ENCODE peak calls at places on chromosomes 4 and X, in eight cellular contexts. One of them, this sample, is unnamed.

GRCh38 chr4:141248029-141248428 is 27.3 kb downstream of the ZNF330 start:
- DNase-seq in A549: no peak
- DNase-seq in left ventricle myocardium inferior: no peak
- DNase-seq in immature natural killer cell: no peak
- DNase-seq in COR-L47: no peak
- DNase-seq in AG10803: peak; percentile 83
- DNase-seq in stimulated activated CD4-positive, alpha-beta T cell treated with anti-CD3 and anti-CD28 coated beads, Interleukin-2, amount 100 ng/mL, for 24 hours: no peak
- DNase-seq in cardiac muscle cell: peak; percentile 85
- DNase-seq in this sample: no peak

GRCh38 chrX:68196939-68197791 is 236.1 kb downstream of the OPHN1 start:
- DNase-seq in A549: peak; percentile 40
- DNase-seq in left ventricle myocardium inferior: no peak
- DNase-seq in immature natural killer cell: peak; percentile 53
- DNase-seq in COR-L47: peak; percentile 10
- DNase-seq in AG10803: peak; percentile 38
- DNase-seq in stimulated activated CD4-positive, alpha-beta T cell treated with anti-CD3 and anti-CD28 coated beads, Interleukin-2, amount 100 ng/mL, for 24 hours: peak; percentile 16
- DNase-seq in cardiac muscle cell: peak; percentile 63
- DNase-seq in this sample: peak; percentile 70

GRCh38 chrX:149470960-149471359 is 34.1 kb downstream of the IDS start:
- DNase-seq in A549: peak; percentile 68
- DNase-seq in left ventricle myocardium inferior: peak; percentile 75
- DNase-seq in immature natural killer cell: peak; percentile 52
- DNase-seq in COR-L47: peak; percentile 42
- DNase-seq in AG10803: peak; percentile 56
- DNase-seq in stimulated activated CD4-positive, alpha-beta T cell treated with anti-CD3 and anti-CD28 coated beads, Interleukin-2, amount 100 ng/mL, for 24 hours: peak; percentile 69
- DNase-seq in cardiac muscle cell: peak; percentile 68
- DNase-seq in this sample: peak; percentile 72

GRCh38 chrX:2589186-2590020 is 88.6 kb upstream of the DHRSX start:
- DNase-seq in A549: no peak
- DNase-seq in left ventricle myocardium inferior: no peak
- DNase-seq in immature natural killer cell: no peak
- DNase-seq in COR-L47: no peak
- DNase-seq in AG10803: peak; percentile 66
- DNase-seq in stimulated activated CD4-positive, alpha-beta T cell treated with anti-CD3 and anti-CD28 coated beads, Interleukin-2, amount 100 ng/mL, for 24 hours: no peak
- DNase-seq in cardiac muscle cell: no peak
- DNase-seq in this sample: peak; percentile 29

GRCh38 chr4:108166441-108167315 is 2.1 kb downstream of the LEF1 start:
- DNase-seq in A549: no peak
- DNase-seq in left ventricle myocardium inferior: no peak
- DNase-seq in immature natural killer cell: peak; percentile 36
- DNase-seq in COR-L47: no peak
- DNase-seq in AG10803: no peak
- DNase-seq in stimulated activated CD4-positive, alpha-beta T cell treated with anti-CD3 and anti-CD28 coated beads, Interleukin-2, amount 100 ng/mL, for 24 hours: peak; percentile 72
- DNase-seq in cardiac muscle cell: no peak
- DNase-seq in this sample: no peak

GRCh38 chr4:1470816-1471442 is 64.7 kb upstream of the NKX1-1 start:
- DNase-seq in A549: no peak
- DNase-seq in left ventricle myocardium inferior: no peak
- DNase-seq in immature natural killer cell: no peak
- DNase-seq in COR-L47: no peak
- DNase-seq in AG10803: no peak
- DNase-seq in stimulated activated CD4-positive, alpha-beta T cell treated with anti-CD3 and anti-CD28 coated beads, Interleukin-2, amount 100 ng/mL, for 24 hours: no peak
- DNase-seq in cardiac muscle cell: no peak
- DNase-seq in this sample: no peak

GRCh38 chr4:144820706-144821105 is 174.8 kb downstream of the HHIP start:
- DNase-seq in A549: no peak
- DNase-seq in left ventricle myocardium inferior: no peak
- DNase-seq in immature natural killer cell: no peak
- DNase-seq in COR-L47: no peak
- DNase-seq in AG10803: peak; percentile 80
- DNase-seq in stimulated activated CD4-positive, alpha-beta T cell treated with anti-CD3 and anti-CD28 coated beads, Interleukin-2, amount 100 ng/mL, for 24 hours: no peak
- DNase-seq in cardiac muscle cell: peak; percentile 84
- DNase-seq in this sample: no peak

GRCh38 chr4:6290769-6291547 is 21.3 kb downstream of the WFS1 start:
- DNase-seq in A549: no peak
- DNase-seq in left ventricle myocardium inferior: no peak
- DNase-seq in immature natural killer cell: no peak
- DNase-seq in COR-L47: no peak
- DNase-seq in AG10803: no peak
- DNase-seq in stimulated activated CD4-positive, alpha-beta T cell treated with anti-CD3 and anti-CD28 coated beads, Interleukin-2, amount 100 ng/mL, for 24 hours: no peak
- DNase-seq in cardiac muscle cell: no peak
- DNase-seq in this sample: no peak

GRCh38 chr4:54930226-54930625 is 195.2 kb downstream of the KDR start:
- DNase-seq in A549: no peak
- DNase-seq in left ventricle myocardium inferior: no peak
- DNase-seq in immature natural killer cell: no peak
- DNase-seq in COR-L47: no peak
- DNase-seq in AG10803: peak; percentile 76
- DNase-seq in stimulated activated CD4-positive, alpha-beta T cell treated with anti-CD3 and anti-CD28 coated beads, Interleukin-2, amount 100 ng/mL, for 24 hours: no peak
- DNase-seq in cardiac muscle cell: peak; percentile 77
- DNase-seq in this sample: peak; percentile 1

GRCh38 chr4:5930456-5930855 is 37.6 kb upstream of the CRMP1 start:
- DNase-seq in A549: no peak
- DNase-seq in left ventricle myocardium inferior: no peak
- DNase-seq in immature natural killer cell: no peak
- DNase-seq in COR-L47: no peak
- DNase-seq in AG10803: no peak
- DNase-seq in stimulated activated CD4-positive, alpha-beta T cell treated with anti-CD3 and anti-CD28 coated beads, Interleukin-2, amount 100 ng/mL, for 24 hours: no peak
- DNase-seq in cardiac muscle cell: no peak
- DNase-seq in this sample: no peak

GRCh38 chr4:182978152-182978827 is 61.1 kb upstream of the DCTD start:
- DNase-seq in A549: no peak
- DNase-seq in left ventricle myocardium inferior: no peak
- DNase-seq in immature natural killer cell: no peak
- DNase-seq in COR-L47: no peak
- DNase-seq in AG10803: peak; percentile 28
- DNase-seq in stimulated activated CD4-positive, alpha-beta T cell treated with anti-CD3 and anti-CD28 coated beads, Interleukin-2, amount 100 ng/mL, for 24 hours: no peak
- DNase-seq in cardiac muscle cell: peak; percentile 57
- DNase-seq in this sample: peak; percentile 63

GRCh38 chr4:76053730-76054129 is 17.9 kb upstream of the CXCL11 start:
- DNase-seq in A549: no peak
- DNase-seq in left ventricle myocardium inferior: no peak
- DNase-seq in immature natural killer cell: no peak
- DNase-seq in COR-L47: no peak
- DNase-seq in AG10803: no peak
- DNase-seq in stimulated activated CD4-positive, alpha-beta T cell treated with anti-CD3 and anti-CD28 coated beads, Interleukin-2, amount 100 ng/mL, for 24 hours: no peak
- DNase-seq in cardiac muscle cell: peak; percentile 54
- DNase-seq in this sample: no peak

GRCh38 chr4:101127176-101127790 is 220.0 kb downstream of the PPP3CA start:
- DNase-seq in A549: no peak
- DNase-seq in left ventricle myocardium inferior: no peak
- DNase-seq in immature natural killer cell: no peak
- DNase-seq in COR-L47: no peak
- DNase-seq in AG10803: no peak
- DNase-seq in stimulated activated CD4-positive, alpha-beta T cell treated with anti-CD3 and anti-CD28 coated beads, Interleukin-2, amount 100 ng/mL, for 24 hours: no peak
- DNase-seq in cardiac muscle cell: no peak
- DNase-seq in this sample: peak; percentile 61

GRCh38 chrX:48919947-48920712 is 1.3 kb upstream of the PIM2 start:
- DNase-seq in A549: no peak
- DNase-seq in left ventricle myocardium inferior: no peak
- DNase-seq in immature natural killer cell: peak; percentile 49
- DNase-seq in COR-L47: no peak
- DNase-seq in AG10803: no peak
- DNase-seq in stimulated activated CD4-positive, alpha-beta T cell treated with anti-CD3 and anti-CD28 coated beads, Interleukin-2, amount 100 ng/mL, for 24 hours: peak; percentile 37
- DNase-seq in cardiac muscle cell: no peak
- DNase-seq in this sample: no peak

GRCh38 chr4:18390655-18391369 is 369.3 kb upstream of the LCORL start:
- DNase-seq in A549: no peak
- DNase-seq in left ventricle myocardium inferior: no peak
- DNase-seq in immature natural killer cell: no peak
- DNase-seq in COR-L47: no peak
- DNase-seq in AG10803: peak; percentile 3
- DNase-seq in stimulated activated CD4-positive, alpha-beta T cell treated with anti-CD3 and anti-CD28 coated beads, Interleukin-2, amount 100 ng/mL, for 24 hours: no peak
- DNase-seq in cardiac muscle cell: no peak
- DNase-seq in this sample: peak; percentile 84

GRCh38 chrX:111100191-111100590 is 4.2 kb downstream of the PAK3 start:
- DNase-seq in A549: peak; percentile 72
- DNase-seq in left ventricle myocardium inferior: no peak
- DNase-seq in immature natural killer cell: peak; percentile 25
- DNase-seq in COR-L47: peak; percentile 10
- DNase-seq in AG10803: peak; percentile 37
- DNase-seq in stimulated activated CD4-positive, alpha-beta T cell treated with anti-CD3 and anti-CD28 coated beads, Interleukin-2, amount 100 ng/mL, for 24 hours: no peak
- DNase-seq in cardiac muscle cell: peak; percentile 46
- DNase-seq in this sample: peak; percentile 47

GRCh38 chrX:79281775-79282174 is 85.4 kb downstream of the ITM2A start:
- DNase-seq in A549: no peak
- DNase-seq in left ventricle myocardium inferior: no peak
- DNase-seq in immature natural killer cell: no peak
- DNase-seq in COR-L47: no peak
- DNase-seq in AG10803: no peak
- DNase-seq in stimulated activated CD4-positive, alpha-beta T cell treated with anti-CD3 and anti-CD28 coated beads, Interleukin-2, amount 100 ng/mL, for 24 hours: no peak
- DNase-seq in cardiac muscle cell: no peak
- DNase-seq in this sample: no peak

GRCh38 chrX:320126-320783 is 1.7 kb upstream of the GTPBP6 start:
- DNase-seq in A549: no peak
- DNase-seq in left ventricle myocardium inferior: peak; percentile 28
- DNase-seq in immature natural killer cell: no peak
- DNase-seq in COR-L47: no peak
- DNase-seq in AG10803: no peak
- DNase-seq in stimulated activated CD4-positive, alpha-beta T cell treated with anti-CD3 and anti-CD28 coated beads, Interleukin-2, amount 100 ng/mL, for 24 hours: no peak
- DNase-seq in cardiac muscle cell: peak; percentile 40
- DNase-seq in this sample: peak; percentile 23

GRCh38 chr4:189021831-189022230 is 882.6 kb downstream of the TRIML1 start:
- DNase-seq in A549: no peak
- DNase-seq in left ventricle myocardium inferior: no peak
- DNase-seq in immature natural killer cell: no peak
- DNase-seq in COR-L47: no peak
- DNase-seq in AG10803: peak; percentile 29
- DNase-seq in stimulated activated CD4-positive, alpha-beta T cell treated with anti-CD3 and anti-CD28 coated beads, Interleukin-2, amount 100 ng/mL, for 24 hours: no peak
- DNase-seq in cardiac muscle cell: peak; percentile 1
- DNase-seq in this sample: peak; percentile 50

GRCh38 chr4:8735236-8736082 is 136.2 kb downstream of the HMX1 start:
- DNase-seq in A549: no peak
- DNase-seq in left ventricle myocardium inferior: no peak
- DNase-seq in immature natural killer cell: no peak
- DNase-seq in COR-L47: no peak
- DNase-seq in AG10803: no peak
- DNase-seq in stimulated activated CD4-positive, alpha-beta T cell treated with anti-CD3 and anti-CD28 coated beads, Interleukin-2, amount 100 ng/mL, for 24 hours: no peak
- DNase-seq in cardiac muscle cell: no peak
- DNase-seq in this sample: no peak

GRCh38 chrX:1400731-1401471 is 9.0 kb upstream of the SLC25A6 start:
- DNase-seq in A549: no peak
- DNase-seq in left ventricle myocardium inferior: peak; percentile 10
- DNase-seq in immature natural killer cell: no peak
- DNase-seq in COR-L47: no peak
- DNase-seq in AG10803: no peak
- DNase-seq in stimulated activated CD4-positive, alpha-beta T cell treated with anti-CD3 and anti-CD28 coated beads, Interleukin-2, amount 100 ng/mL, for 24 hours: no peak
- DNase-seq in cardiac muscle cell: no peak
- DNase-seq in this sample: no peak

GRCh38 chr4:88610771-88611170 is 18.5 kb downstream of the HERC3 start:
- DNase-seq in A549: no peak
- DNase-seq in left ventricle myocardium inferior: peak; percentile 63
- DNase-seq in immature natural killer cell: no peak
- DNase-seq in COR-L47: no peak
- DNase-seq in AG10803: peak; percentile 94
- DNase-seq in stimulated activated CD4-positive, alpha-beta T cell treated with anti-CD3 and anti-CD28 coated beads, Interleukin-2, amount 100 ng/mL, for 24 hours: no peak
- DNase-seq in cardiac muscle cell: peak; percentile 47
- DNase-seq in this sample: peak; percentile 92

GRCh38 chr4:15010038-15010585 is 7.8 kb downstream of the CPEB2 start:
- DNase-seq in A549: no peak
- DNase-seq in left ventricle myocardium inferior: no peak
- DNase-seq in immature natural killer cell: no peak
- DNase-seq in COR-L47: no peak
- DNase-seq in AG10803: no peak
- DNase-seq in stimulated activated CD4-positive, alpha-beta T cell treated with anti-CD3 and anti-CD28 coated beads, Interleukin-2, amount 100 ng/mL, for 24 hours: no peak
- DNase-seq in cardiac muscle cell: no peak
- DNase-seq in this sample: no peak

GRCh38 chrX:129781134-129782014 is 1.6 kb downstream of the SASH3 start:
- DNase-seq in A549: no peak
- DNase-seq in left ventricle myocardium inferior: no peak
- DNase-seq in immature natural killer cell: peak; percentile 94
- DNase-seq in COR-L47: no peak
- DNase-seq in AG10803: no peak
- DNase-seq in stimulated activated CD4-positive, alpha-beta T cell treated with anti-CD3 and anti-CD28 coated beads, Interleukin-2, amount 100 ng/mL, for 24 hours: peak; percentile 80
- DNase-seq in cardiac muscle cell: no peak
- DNase-seq in this sample: no peak

GRCh38 chrX:107730298-107730655 is 45.3 kb downstream of the TSC22D3 start:
- DNase-seq in A549: no peak
- DNase-seq in left ventricle myocardium inferior: no peak
- DNase-seq in immature natural killer cell: no peak
- DNase-seq in COR-L47: no peak
- DNase-seq in AG10803: no peak
- DNase-seq in stimulated activated CD4-positive, alpha-beta T cell treated with anti-CD3 and anti-CD28 coated beads, Interleukin-2, amount 100 ng/mL, for 24 hours: no peak
- DNase-seq in cardiac muscle cell: no peak
- DNase-seq in this sample: no peak

GRCh38 chr4:1584498-1584897 is 99.6 kb downstream of the FAM53A start:
- DNase-seq in A549: no peak
- DNase-seq in left ventricle myocardium inferior: no peak
- DNase-seq in immature natural killer cell: no peak
- DNase-seq in COR-L47: no peak
- DNase-seq in AG10803: no peak
- DNase-seq in stimulated activated CD4-positive, alpha-beta T cell treated with anti-CD3 and anti-CD28 coated beads, Interleukin-2, amount 100 ng/mL, for 24 hours: no peak
- DNase-seq in cardiac muscle cell: no peak
- DNase-seq in this sample: no peak

GRCh38 chr4:139841464-139842195 is 176.0 kb downstream of the MGST2 start:
- DNase-seq in A549: no peak
- DNase-seq in left ventricle myocardium inferior: no peak
- DNase-seq in immature natural killer cell: peak; percentile 77
- DNase-seq in COR-L47: peak; percentile 90
- DNase-seq in AG10803: no peak
- DNase-seq in stimulated activated CD4-positive, alpha-beta T cell treated with anti-CD3 and anti-CD28 coated beads, Interleukin-2, amount 100 ng/mL, for 24 hours: no peak
- DNase-seq in cardiac muscle cell: no peak
- DNase-seq in this sample: no peak

GRCh38 chrX:118976599-118977340 is 2.4 kb downstream of the LONRF3 start:
- DNase-seq in A549: peak; percentile 61
- DNase-seq in left ventricle myocardium inferior: peak; percentile 27
- DNase-seq in immature natural killer cell: peak; percentile 46
- DNase-seq in COR-L47: peak; percentile 27
- DNase-seq in AG10803: no peak
- DNase-seq in stimulated activated CD4-positive, alpha-beta T cell treated with anti-CD3 and anti-CD28 coated beads, Interleukin-2, amount 100 ng/mL, for 24 hours: peak; percentile 23
- DNase-seq in cardiac muscle cell: peak; percentile 16
- DNase-seq in this sample: peak; percentile 78

GRCh38 chr4:35684755-35685154 is 559.6 kb downstream of the ARAP2 start:
- DNase-seq in A549: no peak
- DNase-seq in left ventricle myocardium inferior: no peak
- DNase-seq in immature natural killer cell: no peak
- DNase-seq in COR-L47: no peak
- DNase-seq in AG10803: no peak
- DNase-seq in stimulated activated CD4-positive, alpha-beta T cell treated with anti-CD3 and anti-CD28 coated beads, Interleukin-2, amount 100 ng/mL, for 24 hours: no peak
- DNase-seq in cardiac muscle cell: no peak
- DNase-seq in this sample: no peak

GRCh38 chr4:40305329-40306193 is 29.6 kb upstream of the CHRNA9 start:
- DNase-seq in A549: no peak
- DNase-seq in left ventricle myocardium inferior: no peak
- DNase-seq in immature natural killer cell: peak; percentile 79
- DNase-seq in COR-L47: no peak
- DNase-seq in AG10803: no peak
- DNase-seq in stimulated activated CD4-positive, alpha-beta T cell treated with anti-CD3 and anti-CD28 coated beads, Interleukin-2, amount 100 ng/mL, for 24 hours: peak; percentile 64
- DNase-seq in cardiac muscle cell: no peak
- DNase-seq in this sample: no peak

GRCh38 chr4:49044270-49044669 is 58.2 kb downstream of the CWH43 start:
- DNase-seq in A549: no peak
- DNase-seq in left ventricle myocardium inferior: no peak
- DNase-seq in immature natural killer cell: no peak
- DNase-seq in COR-L47: peak; percentile 70
- DNase-seq in AG10803: no peak
- DNase-seq in stimulated activated CD4-positive, alpha-beta T cell treated with anti-CD3 and anti-CD28 coated beads, Interleukin-2, amount 100 ng/mL, for 24 hours: no peak
- DNase-seq in cardiac muscle cell: no peak
- DNase-seq in this sample: peak; percentile 10

GRCh38 chrX:148298737-148299136 is 201.7 kb upstream of the AFF2 start:
- DNase-seq in A549: no peak
- DNase-seq in left ventricle myocardium inferior: no peak
- DNase-seq in immature natural killer cell: no peak
- DNase-seq in COR-L47: no peak
- DNase-seq in AG10803: peak; percentile 56
- DNase-seq in stimulated activated CD4-positive, alpha-beta T cell treated with anti-CD3 and anti-CD28 coated beads, Interleukin-2, amount 100 ng/mL, for 24 hours: no peak
- DNase-seq in cardiac muscle cell: no peak
- DNase-seq in this sample: peak; percentile 45

GRCh38 chrX:9520211-9520590 is 55.3 kb downstream of the TBL1X start:
- DNase-seq in A549: no peak
- DNase-seq in left ventricle myocardium inferior: no peak
- DNase-seq in immature natural killer cell: no peak
- DNase-seq in COR-L47: no peak
- DNase-seq in AG10803: no peak
- DNase-seq in stimulated activated CD4-positive, alpha-beta T cell treated with anti-CD3 and anti-CD28 coated beads, Interleukin-2, amount 100 ng/mL, for 24 hours: no peak
- DNase-seq in cardiac muscle cell: no peak
- DNase-seq in this sample: no peak

GRCh38 chrX:135531813-135532212 is 11.4 kb downstream of the INTS6L start:
- DNase-seq in A549: no peak
- DNase-seq in left ventricle myocardium inferior: no peak
- DNase-seq in immature natural killer cell: no peak
- DNase-seq in COR-L47: no peak
- DNase-seq in AG10803: no peak
- DNase-seq in stimulated activated CD4-positive, alpha-beta T cell treated with anti-CD3 and anti-CD28 coated beads, Interleukin-2, amount 100 ng/mL, for 24 hours: no peak
- DNase-seq in cardiac muscle cell: no peak
- DNase-seq in this sample: no peak

This sample was measured in kidney tubule cell.